ENCODE peak calls at places on chromosomes 2 and 18, in seven cellular contexts. U is CD8-positive, alpha-beta T cell; R is WERI-Rb-1; Y is coronary artery; C is Panc1; J is Calu3; G is glutamatergic neuron. V is an unnamed sample.

GRCh38 chr2:21038403-21039073 is 5.3 kb downstream of the APOB start:
- DNase-seq in U (no peak), R (no peak), Y (peak; percentile 69), C (no peak), J (no peak), G (no peak), V (no peak)

GRCh38 chr2:223601932-223602676 is at the start of gene SCG2:
- DNase-seq in U (peak; percentile 1), R (peak; percentile 79), Y (no peak), C (peak; percentile 15), J (peak; percentile 75), G (peak; percentile 78), V (peak; percentile 58)

GRCh38 chr2:190097115-190097514 is 34.6 kb upstream of the MSTN start:
- DNase-seq in U (no peak), R (no peak), Y (no peak), C (no peak), J (no peak), G (no peak), V (no peak)

GRCh38 chr2:64331430-64331700 is 122.6 kb upstream of the LGALSL start:
- DNase-seq in U (no peak), R (peak; percentile 74), Y (no peak), C (no peak), J (no peak), G (no peak), V (no peak)

GRCh38 chr2:108417254-108417653 is 31.8 kb upstream of the GCC2 start:
- DNase-seq in U (no peak), R (no peak), Y (no peak), C (no peak), J (peak; percentile 35), G (no peak), V (no peak)

GRCh38 chr2:13413989-13414388 is 697.3 kb downstream of the TRIB2 start:
- DNase-seq in U (no peak), R (no peak), Y (no peak), C (no peak), J (no peak), G (no peak), V (no peak)

GRCh38 chr2:109020217-109020637 is 31.2 kb upstream of the EDAR start:
- DNase-seq in U (no peak), R (no peak), Y (no peak), C (no peak), J (no peak), G (no peak), V (no peak)

GRCh38 chr2:185921048-185921756 is 182.6 kb downstream of the FSIP2 start:
- DNase-seq in U (no peak), R (no peak), Y (no peak), C (no peak), J (no peak), G (no peak), V (no peak)

GRCh38 chr2:157488877-157489276 is 45.0 kb upstream of the CYTIP start:
- DNase-seq in U (no peak), R (no peak), Y (no peak), C (no peak), J (peak; percentile 63), G (no peak), V (no peak)

DNA sequence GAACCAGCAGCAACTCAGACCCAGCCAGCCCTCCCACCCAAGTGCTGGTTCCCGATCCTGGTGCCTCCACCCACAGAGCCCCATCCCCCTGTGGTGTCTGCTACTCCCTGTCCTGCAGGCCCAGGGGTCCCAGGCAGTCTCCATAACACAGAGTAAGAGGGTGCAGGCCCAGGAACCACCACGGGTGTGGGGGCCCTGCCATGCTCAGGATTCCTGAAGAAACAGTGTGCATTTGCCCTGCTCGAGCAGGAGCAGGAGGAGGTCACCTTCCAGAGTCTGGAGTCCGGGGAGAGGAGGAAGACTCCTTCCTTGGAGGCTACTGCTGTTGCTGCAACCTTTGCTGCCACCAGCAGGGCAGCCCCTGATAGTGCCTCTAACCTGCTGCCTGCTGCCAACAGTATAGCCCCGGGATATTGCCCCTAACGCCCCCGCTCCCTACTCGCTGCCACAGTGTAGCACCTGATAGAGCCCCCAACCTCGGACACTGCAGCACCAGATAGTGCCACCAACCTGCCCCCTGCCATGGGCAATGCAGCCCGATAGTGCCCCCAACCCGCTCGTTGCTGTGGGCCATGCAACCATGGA is 46.8 kb upstream of the ANKRD62 start:
- DNase-seq in U (no peak), R (no peak), Y (no peak), C (no peak), J (no peak), G (no peak), V (no peak)
- TF ChIP-seq CTCF in U (no peak), R (peak; percentile 53), Y (no peak), C (peak; percentile 52), J (no peak), G (no peak), V (no peak)

DNA sequence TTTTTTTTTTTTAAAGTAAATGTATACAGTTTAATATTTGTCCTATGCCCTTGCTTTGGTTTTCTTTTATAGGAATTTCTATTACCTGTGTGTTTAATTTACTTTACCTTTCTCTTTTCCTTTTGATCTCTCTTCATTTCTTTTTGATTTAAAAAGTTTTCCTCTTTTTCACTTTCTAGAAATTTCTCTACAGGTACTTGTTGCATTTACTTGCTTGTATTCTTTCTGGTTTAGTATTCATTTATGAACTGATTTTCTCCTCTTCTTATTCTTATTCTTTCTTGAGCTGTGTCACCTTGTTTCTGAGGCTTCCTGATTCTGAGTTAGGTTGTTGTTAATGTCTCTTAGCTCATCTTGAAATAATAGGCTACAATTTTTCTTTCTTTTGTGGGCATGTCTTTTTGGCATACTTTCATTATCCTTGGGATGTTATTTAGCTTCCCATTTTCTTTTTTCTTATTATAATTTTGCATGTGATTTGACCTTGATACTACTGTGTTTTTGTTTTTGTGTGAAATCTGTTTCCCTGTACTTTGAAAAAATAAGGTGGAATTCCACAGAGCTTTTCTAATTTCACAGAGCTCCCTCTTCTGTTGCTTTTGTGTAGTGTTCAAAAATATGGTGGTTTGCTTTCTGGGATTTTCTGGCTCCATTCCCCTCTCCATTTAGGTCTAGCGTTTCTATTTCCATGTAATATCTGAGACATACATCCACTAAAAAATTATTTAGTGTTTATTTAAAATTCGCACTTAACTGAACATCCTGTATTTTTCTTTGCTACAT is 25.5 kb upstream of the ALMS1 start:
- DNase-seq in U (no peak), R (no peak), Y (no peak), C (no peak), J (no peak), G (no peak), V (no peak)
- TF ChIP-seq CTCF in U (peak; percentile 22), R (peak; percentile 57), Y (no peak), C (peak; percentile 56), J (no peak), G (peak; percentile 40), V (peak; percentile 29)

GRCh38 chr2:68110102-68110501 is 47.3 kb upstream of the C1D start:
- DNase-seq in U (no peak), R (peak; percentile 43), Y (no peak), C (no peak), J (no peak), G (no peak), V (no peak)
- TF ChIP-seq CTCF in U (no peak), R (peak; percentile 61), Y (no peak), C (no peak), J (no peak), G (no peak), V (no peak)

DNA sequence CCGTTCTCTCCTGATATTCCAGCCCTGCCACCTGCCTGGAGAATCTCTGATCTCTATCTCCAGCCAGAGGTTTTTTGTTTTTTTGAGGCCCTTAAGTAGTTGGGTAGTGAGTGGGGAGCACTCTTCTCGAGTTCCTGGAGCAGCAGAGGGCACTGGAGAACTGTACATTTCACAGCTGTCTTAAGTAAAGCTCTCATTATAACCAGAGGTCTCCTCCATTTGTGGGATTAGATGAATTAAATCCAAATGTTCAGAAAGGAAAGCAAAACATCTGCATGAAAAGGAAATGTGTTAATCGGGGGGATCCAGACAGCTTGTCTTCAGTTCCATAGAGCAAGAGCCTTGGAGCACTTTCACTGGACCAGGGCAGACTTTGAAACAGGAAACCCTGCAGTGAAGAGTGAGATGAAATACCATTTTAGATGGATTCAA is 32.8 kb downstream of the AOX1 start:
- DNase-seq in U (no peak), R (no peak), Y (no peak), C (no peak), J (no peak), G (no peak), V (no peak)
- TF ChIP-seq CTCF in U (no peak), R (peak; percentile 11), Y (no peak), C (peak; percentile 63), J (no peak), G (no peak), V (peak; percentile 23)

GRCh38 chr2:126886906-126887280 is 11.8 kb upstream of the TEX51 start:
- DNase-seq in U (no peak), R (no peak), Y (no peak), C (no peak), J (no peak), G (no peak), V (no peak)

GRCh38 chr2:126887506-126887905 is 11.2 kb upstream of the TEX51 start:
- DNase-seq in U (no peak), R (no peak), Y (peak; percentile 36), C (no peak), J (no peak), G (no peak), V (no peak)

GRCh38 chr2:126885701-126886121 is 13.0 kb upstream of the TEX51 start:
- DNase-seq in U (no peak), R (no peak), Y (peak; percentile 64), C (no peak), J (no peak), G (no peak), V (no peak)

GRCh38 chr2:126884861-126885481 is 13.7 kb upstream of the TEX51 start:
- DNase-seq in U (no peak), R (no peak), Y (peak; percentile 29), C (no peak), J (no peak), G (no peak), V (no peak)

GRCh38 chr2:126886201-126886905 is 12.3 kb upstream of the TEX51 start:
- DNase-seq in U (peak; percentile 5), R (no peak), Y (peak; percentile 50), C (peak; percentile 2), J (no peak), G (peak; percentile 85), V (peak; percentile 66)
- TF ChIP-seq CTCF in U (peak; percentile 25), R (peak; percentile 9), Y (no peak), C (peak; percentile 93), J (no peak), G (peak; percentile 87), V (peak; percentile 93)

GRCh38 chr2:43270930-43271615 is 44.7 kb upstream of the ZFP36L2 start:
- DNase-seq in U (no peak), R (no peak), Y (no peak), C (no peak), J (no peak), G (no peak), V (no peak)
- TF ChIP-seq CTCF in U (no peak), R (peak; percentile 15), Y (no peak), C (no peak), J (no peak), G (no peak), V (no peak)

V was measured in CD14-positive monocyte.